ENCODE peak calls at places on chromosome 7, in five cellular contexts. K is H1, A is neuronal stem cell, P is mesendoderm, M is H9. C is an unnamed sample.

GRCh38 chr7:112266595-112267270 is 60.2 kb downstream of the ZNF277 start:
- DNase-seq in K (no peak), A (no peak), P (no peak), M (no peak), C (peak; percentile 40)

GRCh38 chr7:123398931-123399330 is 135.5 kb downstream of the IQUB start:
- DNase-seq in K (no peak), A (no peak), P (no peak), M (no peak), C (no peak)

GRCh38 chr7:34343667-34344066 is 314.4 kb upstream of the NPSR1 start:
- DNase-seq in K (no peak), A (no peak), P (no peak), M (no peak), C (no peak)

GRCh38 chr7:23106491-23106800 is 861 bp downstream of the KLHL7 start:
- DNase-seq in K (no peak), A (no peak), P (no peak), M (no peak), C (no peak)

GRCh38 chr7:151684408-151685175 is 164.9 kb upstream of the RHEB start:
- DNase-seq in K (no peak), A (no peak), P (no peak), M (no peak), C (peak; percentile 60)

GRCh38 chr7:31192996-31193395 is 140.9 kb downstream of the ADCYAP1R1 start:
- DNase-seq in K (peak; percentile 76), A (peak; percentile 71), P (peak; percentile 87), M (peak; percentile 90), C (peak; percentile 16)

GRCh38 chr7:539731-540411 is 20.2 kb upstream of the PDGFA start:
- DNase-seq in K (no peak), A (no peak), P (peak; percentile 25), M (no peak), C (peak; percentile 49)

GRCh38 chr7:87206361-87206760 is 13.2 kb downstream of the TMEM243 start:
- DNase-seq in K (no peak), A (no peak), P (no peak), M (no peak), C (peak; percentile 26)

GRCh38 chr7:119999743-120000475 is 273.1 kb upstream of the KCND2 start:
- DNase-seq in K (no peak), A (no peak), P (peak; percentile 7), M (no peak), C (peak; percentile 24)

GRCh38 chr7:16492513-16493062 is 27.1 kb upstream of the SOSTDC1 start:
- DNase-seq in K (no peak), A (no peak), P (no peak), M (no peak), C (peak; percentile 46)

GRCh38 chr7:17939111-17939669 is 1.1 kb downstream of the SNX13 start:
- DNase-seq in K (no peak), A (peak; percentile 6), P (no peak), M (no peak), C (peak; percentile 30)

GRCh38 chr7:92973964-92974363 is 137.6 kb upstream of the CDK6 start:
- DNase-seq in K (no peak), A (no peak), P (no peak), M (no peak), C (peak; percentile 64)

GRCh38 chr7:36308031-36308430 is 81.6 kb upstream of the ANLN start:
- DNase-seq in K (no peak), A (no peak), P (no peak), M (no peak), C (no peak)

GRCh38 chr7:74061840-74062539 is 21.6 kb upstream of the LIMK1 start:
- DNase-seq in K (no peak), A (no peak), P (peak; percentile 76), M (peak; percentile 61), C (peak; percentile 91)

GRCh38 chr7:107995184-107996071 is 7.5 kb downstream of the LAMB1 start:
- DNase-seq in K (no peak), A (peak; percentile 71), P (peak; percentile 89), M (peak; percentile 65), C (peak; percentile 85)

GRCh38 chr7:19405546-19405945 is 260.3 kb upstream of the FERD3L start:
- DNase-seq in K (no peak), A (no peak), P (no peak), M (no peak), C (peak; percentile 78)

GRCh38 chr7:150567168-150567567 is at the start of gene GIMAP4:
- DNase-seq in K (no peak), A (no peak), P (no peak), M (no peak), C (no peak)

GRCh38 chr7:111159426-111159825 is 68.5 kb downstream of the LRRN3 start:
- DNase-seq in K (no peak), A (no peak), P (no peak), M (no peak), C (peak; percentile 69)

GRCh38 chr7:135254-135653 is 57.1 kb upstream of the FAM20C start:
- DNase-seq in K (no peak), A (no peak), P (no peak), M (no peak), C (no peak)

GRCh38 chr7:7848245-7848644 is 120.4 kb upstream of the GLCCI1 start:
- DNase-seq in K (no peak), A (no peak), P (no peak), M (no peak), C (no peak)

GRCh38 chr7:150390206-150390605 is 11.1 kb downstream of the ZNF775 start:
- DNase-seq in K (no peak), A (no peak), P (no peak), M (no peak), C (peak; percentile 79)

GRCh38 chr7:141874787-141875186 is 33.5 kb upstream of the PRSS37 start:
- DNase-seq in K (no peak), A (no peak), P (peak; percentile 3), M (no peak), C (no peak)

GRCh38 chr7:141877365-141877764 is 36.1 kb upstream of the PRSS37 start:
- DNase-seq in K (no peak), A (no peak), P (no peak), M (no peak), C (no peak)

GRCh38 chr7:141872931-141873330 is 31.6 kb upstream of the PRSS37 start:
- DNase-seq in K (no peak), A (no peak), P (no peak), M (no peak), C (no peak)

GRCh38 chr7:141875453-141875852 is 34.2 kb upstream of the PRSS37 start:
- DNase-seq in K (no peak), A (no peak), P (no peak), M (no peak), C (no peak)

DNA sequence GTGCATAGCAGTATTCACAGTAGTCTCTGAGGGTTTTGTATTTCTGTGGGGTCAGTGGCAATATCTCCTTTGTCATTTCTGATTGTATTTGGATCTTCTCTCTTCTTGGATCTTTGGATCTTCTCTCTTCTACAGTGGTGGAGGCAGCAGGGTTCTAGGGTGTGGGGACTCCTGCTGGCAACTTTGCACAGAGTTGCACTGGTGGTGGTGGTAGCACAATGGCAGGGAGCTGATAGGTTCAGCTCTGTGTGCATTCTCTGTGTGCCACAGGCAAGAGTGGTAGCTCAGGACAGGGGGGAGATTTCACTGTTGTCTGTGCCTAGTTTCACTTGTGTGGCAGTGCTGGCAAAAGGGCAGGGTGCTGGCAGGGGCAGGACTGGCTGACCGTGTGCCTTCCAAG is 35.1 kb upstream of the PRSS37 start:
- DNase-seq in K (no peak), A (no peak), P (no peak), M (no peak), C (no peak)
- H4K8ac ChIP-seq in K (no peak overlapping the region), A (peak overlapping the region; percentile 96), P (no peak overlapping the region), M (no peak overlapping the region), C (no peak overlapping the region)

GRCh38 chr7:75835688-75836285 is 22.2 kb upstream of the CCL24 start:
- DNase-seq in K (no peak), A (no peak), P (no peak), M (no peak), C (no peak)
- H4K8ac ChIP-seq in K (no peak overlapping the region), A (no peak overlapping the region), P (no peak overlapping the region), M (no peak overlapping the region), C (no peak overlapping the region)

GRCh38 chr7:38574121-38574520 is 57.1 kb downstream of the AMPH start:
- DNase-seq in K (no peak), A (no peak), P (peak; percentile 4), M (no peak), C (peak; percentile 31)

GRCh38 chr7:38565289-38565688 is 65.9 kb downstream of the AMPH start:
- DNase-seq in K (no peak), A (no peak), P (no peak), M (no peak), C (no peak)

GRCh38 chr7:38563736-38564135 is 67.4 kb downstream of the AMPH start:
- DNase-seq in K (no peak), A (no peak), P (no peak), M (no peak), C (no peak)

DNA sequence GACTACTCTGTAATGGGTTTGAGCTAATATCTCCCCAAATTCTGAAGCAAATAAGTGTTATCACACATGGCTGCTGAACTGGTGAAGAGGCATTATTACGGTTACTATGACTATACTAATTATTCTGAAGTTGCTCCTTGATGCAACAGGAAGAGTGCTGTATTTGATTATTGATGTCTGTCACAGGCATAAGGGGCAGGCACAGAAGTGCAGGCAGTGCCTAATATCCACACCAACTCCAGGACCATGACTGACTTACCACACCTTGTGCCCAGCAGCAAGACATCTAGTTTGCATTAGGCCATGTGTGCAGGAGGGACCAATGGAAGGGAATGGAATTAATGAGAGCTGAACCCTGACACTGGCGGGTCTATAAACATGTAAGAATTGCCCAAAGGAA is 62.7 kb downstream of the AMPH start:
- DNase-seq in K (no peak), A (no peak), P (no peak), M (no peak), C (no peak)
- H4K8ac ChIP-seq in K (no peak overlapping the region), A (no peak overlapping the region), P (no peak overlapping the region), M (no peak overlapping the region), C (no peak overlapping the region)

GRCh38 chr7:55565693-55566092 is 6.6 kb downstream of the VOPP1 start:
- DNase-seq in K (no peak), A (no peak), P (no peak), M (no peak), C (no peak)

GRCh38 chr7:55561756-55562155 is 10.5 kb downstream of the VOPP1 start:
- DNase-seq in K (no peak), A (no peak), P (no peak), M (no peak), C (no peak)

GRCh38 chr7:55567495-55568070 is 4.7 kb downstream of the VOPP1 start:
- DNase-seq in K (no peak), A (no peak), P (no peak), M (no peak), C (no peak)

GRCh38 chr7:55558962-55559920 is 13.1 kb downstream of the VOPP1 start:
- DNase-seq in K (no peak), A (no peak), P (no peak), M (no peak), C (no peak)

DNA sequence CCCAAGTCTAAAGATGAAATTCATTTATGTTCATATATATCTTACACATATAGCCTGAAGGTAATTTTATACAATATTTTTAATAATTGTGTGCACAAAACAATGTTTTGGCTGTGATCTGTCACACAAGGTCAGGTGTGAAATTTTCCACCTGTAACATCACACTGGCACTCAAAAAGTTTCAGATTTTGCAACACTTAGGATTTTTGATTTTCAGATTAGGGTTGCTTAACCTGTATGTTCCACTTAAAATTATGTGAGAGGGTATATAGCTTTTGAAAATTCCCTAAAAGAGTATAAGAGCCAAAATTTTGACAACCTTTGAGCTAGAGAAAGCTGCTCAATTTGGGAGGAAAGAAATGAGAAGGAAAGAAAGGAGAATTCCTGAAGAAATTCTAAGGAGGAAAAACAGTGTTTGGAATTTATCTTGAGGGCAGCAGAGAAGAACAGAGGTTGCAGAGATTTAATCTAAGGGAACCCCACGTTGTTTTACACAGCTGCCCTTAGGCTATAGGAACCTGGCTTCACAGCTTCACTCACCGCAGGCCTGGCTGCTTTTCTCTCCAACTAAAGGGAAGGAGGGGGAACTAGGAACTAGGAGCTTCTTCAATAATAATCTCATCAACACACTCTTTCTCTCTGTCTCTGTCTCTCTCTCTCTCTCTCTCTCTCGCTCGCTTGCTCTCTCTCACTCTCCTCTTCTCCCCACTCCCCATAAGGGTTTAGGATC is 8.5 kb downstream of the VOPP1 start:
- DNase-seq in K (no peak), A (no peak), P (peak; percentile 90), M (no peak), C (no peak)
- H4K8ac ChIP-seq in K (no peak overlapping the region), A (no peak overlapping the region), P (no peak overlapping the region), M (no peak overlapping the region), C (no peak overlapping the region)